ENCODE peak calls at places on chromosomes 6 and 20, in eight cellular contexts. U is RWPE2; W is psoas muscle; O is mucosa of descending colon; D is activated B cell treated with CpG ODN at 0.5 μM for 24 hours; Y is activated CD8-positive, alpha-beta T cell treated with anti-CD3 and anti-CD28 coated beads for 36 hours; C is activated CD8-positive, alpha-beta memory T cell treated with anti-CD3 and anti-CD28 coated beads, Interleukin-2, amount 10 ng/mL, durations not matched to agents 7 days and 5 days; G is omental fat pad. Q is an unnamed sample.

GRCh38 chr6:38861957-38862401 is 146.9 kb downstream of the DNAH8 start:
- ATAC-seq in O (no peak), U (no peak), G (no peak), C (no peak), W (no peak), Y (no peak), D (no peak), Q (no peak)

GRCh38 chr6:149342525-149342924 is 25.0 kb downstream of the TAB2 start:
- ATAC-seq in W (no peak), G (no peak), U (no peak), Y (no peak), D (peak; percentile 65), O (no peak), C (peak; percentile 41), Q (no peak)

GRCh38 chr6:169213814-169214520 is 39.7 kb downstream of the THBS2 start:
- ATAC-seq in U (no peak), W (peak; percentile 16), Y (no peak), O (peak; percentile 1), G (no peak), C (no peak), D (no peak), Q (peak; percentile 21)

GRCh38 chr6:110329729-110330436 is 28.3 kb downstream of the METTL24 start:
- ATAC-seq in U (peak; percentile 56), G (peak; percentile 45), Y (no peak), O (peak; percentile 47), W (no peak), C (no peak), D (no peak), Q (no peak)

GRCh38 chr20:278607-279571 is 11.7 kb downstream of the C20orf96 start:
- ATAC-seq in C (no peak), Y (peak; percentile 20), U (peak; percentile 70), D (no peak), O (no peak), W (no peak), G (no peak), Q (no peak)

GRCh38 chr6:110039996-110040383 is 61.9 kb downstream of the GPR6 start:
- ATAC-seq in C (peak; percentile 73), O (peak; percentile 77), D (peak; percentile 51), Y (peak; percentile 71), G (peak; percentile 19), W (no peak), U (peak; percentile 69), Q (peak; percentile 56)

GRCh38 chr6:89928604-89929003 is 34.3 kb downstream of the GJA10 start:
- ATAC-seq in G (no peak), C (no peak), O (no peak), Y (peak; percentile 44), W (no peak), U (no peak), D (no peak), Q (no peak)

GRCh38 chr20:46333136-46333991 is 25.1 kb upstream of the CDH22 start:
- ATAC-seq in D (no peak), O (no peak), Y (no peak), W (peak; percentile 95), C (no peak), G (no peak), U (peak; percentile 49), Q (peak; percentile 32)

GRCh38 chr20:44460795-44461141 is 14.9 kb upstream of the TTPAL start:
- ATAC-seq in U (peak; percentile 75), W (no peak), O (peak; percentile 77), Y (no peak), G (no peak), D (no peak), C (no peak), Q (peak; percentile 51)

Q was measured in esophagus mucosa.